ENCODE peak calls at places on chromosomes 5 and 9, in seven cellular contexts. E is SHP77, L is kidney glomerular epithelial cell, N is brain microvascular endothelial cell, W is epithelial cell of esophagus, V is NCI-H2107, F is hepatic stellate cell. Q is an unnamed sample.
A peak's percentile ranks its signal among the peaks of the same experiment; 100 is the strongest.

GRCh38 chr5:149596712-149597111 is 15.4 kb downstream of the ARHGEF37 start:
- DNase-seq in F (no peak), W (no peak), E (no peak), V (no peak), L (no peak), N (no peak), Q (no peak)

GRCh38 chr5:180233729-180234128 is 24.7 kb upstream of the RASGEF1C start:
- DNase-seq in F (no peak), L (no peak), W (no peak), V (no peak), N (no peak), E (no peak), Q (no peak)

GRCh38 chr5:62578540-62578939 is at the start of gene LRRC70:
- DNase-seq in W (no peak), F (peak; percentile 4), V (no peak), N (peak; percentile 58), L (no peak), E (no peak), Q (no peak)

GRCh38 chr9:4293293-4293931 is 6.5 kb downstream of the GLIS3 start:
- DNase-seq in F (peak; percentile 66), V (no peak), E (no peak), N (peak; percentile 97), L (peak; percentile 99), W (peak; percentile 93), Q (no peak)

GRCh38 chr5:116859666-116860320 is 285.2 kb upstream of the SEMA6A start:
- DNase-seq in V (no peak), L (no peak), F (no peak), N (no peak), W (peak; percentile 10), E (no peak), Q (no peak)

GRCh38 chr9:2053883-2054845 is 39.0 kb downstream of the SMARCA2 start:
- DNase-seq in L (peak; percentile 96), F (no peak), E (no peak), N (no peak), W (no peak), V (no peak), Q (peak; percentile 66)

GRCh38 chr9:91421987-91422765 is 1.5 kb downstream of the NFIL3 start:
- DNase-seq in E (no peak), L (peak; percentile 46), V (no peak), N (peak; percentile 36), F (peak; percentile 43), W (peak; percentile 52), Q (no peak)

GRCh38 chr5:132059043-132059695 is 1.3 kb upstream of the IL3 start:
- DNase-seq in W (no peak), E (no peak), N (no peak), L (no peak), V (no peak), F (no peak), Q (no peak)

GRCh38 chr5:164277720-164278119 is 772.3 kb downstream of the MAT2B start:
- DNase-seq in N (no peak), F (no peak), V (no peak), W (peak; percentile 68), E (no peak), L (no peak), Q (no peak)

GRCh38 chr5:76379316-76379715 is 23.8 kb upstream of the IQGAP2 start:
- DNase-seq in V (no peak), F (no peak), E (no peak), L (no peak), N (no peak), W (peak; percentile 66), Q (no peak)

GRCh38 chr5:177546262-177546741 is 8.1 kb downstream of the FAM193B start:
- DNase-seq in E (no peak), N (peak; percentile 94), W (peak; percentile 98), V (no peak), L (peak; percentile 75), F (peak; percentile 88), Q (peak; percentile 79)

GRCh38 chr5:180157866-180158265 is 51.1 kb downstream of the RASGEF1C start:
- DNase-seq in W (no peak), E (no peak), N (no peak), F (no peak), V (no peak), L (no peak), Q (no peak)

GRCh38 chr5:96338624-96339023 is 94.4 kb downstream of the PCSK1 start:
- DNase-seq in F (no peak), E (no peak), W (no peak), L (no peak), V (no peak), N (no peak), Q (peak; percentile 78)

GRCh38 chr9:23537192-23538059 is 288.6 kb downstream of the ELAVL2 start:
- DNase-seq in N (no peak), F (no peak), E (no peak), L (no peak), W (no peak), V (no peak), Q (no peak)

GRCh38 chr9:88258012-88258411 is 119.7 kb upstream of the SPATA31C2 start:
- DNase-seq in N (peak; percentile 54), F (peak; percentile 29), L (peak; percentile 86), V (no peak), E (no peak), W (peak; percentile 41), Q (peak; percentile 76)

GRCh38 chr9:35736201-35736633 is 3.8 kb downstream of the CREB3 start:
- DNase-seq in F (peak; percentile 76), N (peak; percentile 81), W (peak; percentile 82), L (peak; percentile 42), E (peak; percentile 23), V (peak; percentile 39), Q (no peak)

Q was measured in aorta.